ENCODE peak calls at places on chromosomes 3 and 15, in six cellular contexts. E is CD4-positive, alpha-beta T cell; J is CD8-positive, alpha-beta memory T cell; O is PC-9; S is RWPE1; X is GM23338. N is an unnamed sample.

GRCh38 chr15:81330351-81331085 is 6.6 kb upstream of the STARD5 start:
- DNase-seq in E (no peak), J (no peak), S (no peak), X (no peak), O (no peak), N (no peak)

GRCh38 chr3:180116658-180117057 is 79.9 kb upstream of the PEX5L start:
- DNase-seq in S (no peak), J (no peak), E (no peak), X (peak), O (peak), N (no peak)

GRCh38 chr3:47715928-47716327 is 65.8 kb downstream of the SMARCC1 start:
- DNase-seq in J (no peak), X (no peak), S (no peak), O (no peak), E (no peak), N (no peak)

GRCh38 chr3:177420643-177421042 is 223.4 kb upstream of the TBL1XR1 start:
- DNase-seq in E (no peak), X (no peak), J (no peak), O (peak), S (no peak), N (no peak)

GRCh38 chr15:100207053-100207452 is 134.7 kb downstream of the ADAMTS17 start:
- DNase-seq in J (no peak), S (no peak), X (no peak), O (no peak), E (no peak), N (no peak)

GRCh38 chr3:46733026-46733800 is 15.5 kb upstream of the PRSS50 start:
- DNase-seq in X (no peak), J (no peak), E (no peak), O (no peak), S (no peak), N (no peak)

GRCh38 chr15:84982301-84982920 is 755 bp downstream of the PDE8A start:
- DNase-seq in J (peak), X (peak), E (peak), O (no peak), S (no peak), N (no peak)

GRCh38 chr15:36757189-36757814 is 177.9 kb downstream of the CDIN1 start:
- DNase-seq in E (no peak), S (no peak), O (no peak), X (no peak), J (no peak), N (peak)

GRCh38 chr15:47862402-47862801 is 145.1 kb downstream of the SEMA6D start:
- DNase-seq in X (no peak), E (no peak), J (no peak), S (no peak), O (no peak), N (no peak)

GRCh38 chr3:94647131-94647530 is 584.3 kb downstream of the NSUN3 start:
- DNase-seq in X (no peak), O (peak), S (no peak), E (no peak), J (no peak), N (no peak)

GRCh38 chr3:13039286-13039896 is 33.8 kb downstream of the IQSEC1 start:
- DNase-seq in S (no peak), X (no peak), O (no peak), J (no peak), E (no peak), N (no peak)

GRCh38 chr3:37174532-37175126 is at the start of gene LRRFIP2:
- DNase-seq in O (peak), X (no peak), S (peak), J (peak), E (no peak), N (no peak)

GRCh38 chr15:76196286-76196948 is 114.9 kb downstream of the ETFA start:
- DNase-seq in O (peak), X (no peak), E (no peak), S (peak), J (no peak), N (peak)

GRCh38 chr3:147418352-147418751 is 9.2 kb downstream of the ZIC1 start:
- DNase-seq in O (no peak), X (no peak), S (no peak), J (no peak), E (no peak), N (no peak)
- H3K27ac ChIP-seq in O (no peak), X (no peak), S (no peak), J (no peak), E (no peak), N (no peak)

GRCh38 chr3:169362261-169362660 is 301.3 kb downstream of the MECOM start:
- DNase-seq in X (no peak), S (no peak), E (no peak), J (no peak), O (no peak), N (no peak)
- H3K27ac ChIP-seq in X (no peak), S (no peak), E (no peak), J (no peak), O (no peak), N (no peak)

DNA sequence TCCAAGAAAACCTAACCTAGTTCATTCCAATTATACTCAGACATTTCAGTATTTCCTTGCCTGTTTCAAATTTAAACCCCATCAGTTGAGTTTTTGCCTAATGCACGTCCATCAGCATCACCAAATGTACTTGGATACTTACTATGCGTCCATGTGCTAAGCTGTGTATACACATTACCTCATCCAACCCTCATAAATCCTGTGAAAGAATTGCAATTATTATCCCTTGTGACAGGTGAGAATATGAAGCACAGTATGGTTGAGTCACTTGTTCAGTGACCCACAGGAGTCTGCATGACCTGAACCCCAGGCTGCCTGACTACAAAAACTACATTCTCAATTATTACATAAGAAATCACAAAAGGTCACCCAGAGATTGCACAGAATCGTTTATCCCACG is 2.5 kb downstream of the OR5K2 start:
- DNase-seq in O (peak), E (no peak), X (no peak), S (no peak), J (no peak), N (peak)
- H3K27ac ChIP-seq in O (no peak), E (no peak), X (no peak), S (no peak), J (no peak), N (no peak)

DNA sequence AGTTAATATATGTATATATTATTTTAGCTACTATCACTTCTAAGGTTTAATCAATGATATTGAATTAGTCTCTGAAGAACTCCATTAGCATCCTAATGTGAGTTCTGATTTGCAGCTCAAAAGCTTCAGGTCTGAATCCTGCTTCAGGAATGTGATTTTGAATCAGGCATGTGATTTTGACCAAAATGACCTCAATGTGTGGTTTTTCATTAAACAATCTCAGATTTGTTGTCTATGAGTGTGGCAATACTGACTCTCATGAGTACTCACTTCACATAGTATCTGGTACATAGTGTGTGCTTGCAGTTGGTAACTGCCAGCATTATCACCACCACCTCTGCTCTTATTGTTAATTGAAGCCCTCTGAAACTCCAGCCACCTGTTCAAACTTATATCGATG is 251.0 kb downstream of the KCNH8 start:
- DNase-seq in O (no peak), J (no peak), X (peak), S (no peak), E (no peak), N (no peak)
- H3K27ac ChIP-seq in O (no peak), J (no peak), X (no peak), S (no peak), E (no peak), N (no peak)